ENCODE peak calls at places on chromosomes 1 and 21, in nine cellular contexts. T is GM23248, R is mesenchymal stem cell, U is ACHN, A is cardiac muscle cell, L is hippocampal formation, H is amygdala, Q is upper lobe of right lung, E is Daoy. I is an unnamed sample.

GRCh38 chr1:223140551-223140950 is 2.5 kb downstream of the TLR5 start:
- DNase-seq in A (no peak), H (no peak), R (no peak), Q (no peak), T (peak; percentile 6), E (no peak), L (no peak), U (no peak), I (no peak)

GRCh38 chr1:66696771-66697170 is 55.5 kb upstream of the DYNLT5 start:
- DNase-seq in E (no peak), U (no peak), L (no peak), R (no peak), A (no peak), H (no peak), Q (no peak), T (no peak), I (no peak)

GRCh38 chr1:53606197-53607095 is 132.5 kb downstream of the GLIS1 start:
- DNase-seq in R (no peak), U (no peak), L (no peak), T (no peak), E (no peak), Q (peak; percentile 55), H (no peak), A (no peak), I (no peak)

GRCh38 chr1:56626546-56626945 is 18.6 kb upstream of the PRKAA2 start:
- DNase-seq in L (no peak), E (no peak), T (peak; percentile 65), U (no peak), H (no peak), Q (no peak), A (no peak), R (peak; percentile 12), I (no peak)

GRCh38 chr1:95006681-95007080 is 66.1 kb downstream of the ALG14 start:
- DNase-seq in E (no peak), L (no peak), T (no peak), U (no peak), A (peak; percentile 50), H (no peak), Q (no peak), R (no peak), I (no peak)

GRCh38 chr1:121483961-121484424 is 299.2 kb downstream of the SRGAP2C start:
- DNase-seq in R (peak; percentile 85), Q (no peak), L (no peak), H (no peak), E (peak; percentile 26), T (peak; percentile 81), A (peak; percentile 87), U (peak; percentile 38), I (no peak)

GRCh38 chr1:25096307-25097150 is 135.8 kb downstream of the SYF2 start:
- DNase-seq in Q (no peak), R (no peak), L (no peak), A (no peak), E (no peak), H (no peak), U (no peak), T (no peak), I (no peak)

GRCh38 chr1:103220503-103221095 is 112.3 kb upstream of the COL11A1 start:
- DNase-seq in A (peak; percentile 1), E (no peak), U (no peak), H (no peak), L (no peak), T (peak; percentile 58), R (peak; percentile 87), Q (no peak), I (no peak)

GRCh38 chr21:38434913-38435533 is 63.3 kb downstream of the ERG start:
- DNase-seq in Q (no peak), U (no peak), L (no peak), R (peak; percentile 57), H (no peak), E (peak; percentile 92), A (peak; percentile 54), T (peak; percentile 83), I (no peak)

GRCh38 chr21:44428281-44428942 is 26.9 kb upstream of the LRRC3 start:
- DNase-seq in E (peak; percentile 52), L (no peak), R (peak; percentile 2), Q (peak; percentile 65), T (peak; percentile 38), A (no peak), U (peak; percentile 22), H (no peak), I (no peak)

GRCh38 chr1:39173995-39174380 is 30.5 kb upstream of the MACF1 start:
- DNase-seq in U (no peak), Q (no peak), E (no peak), L (no peak), R (no peak), A (no peak), T (no peak), H (no peak), I (no peak)

GRCh38 chr1:151406176-151406575 is 6.8 kb downstream of the PSMB4 start:
- DNase-seq in H (no peak), U (no peak), Q (no peak), A (no peak), E (no peak), R (no peak), L (peak; percentile 8), T (no peak), I (peak; percentile 11)

GRCh38 chr21:26115899-26116298 is 54.7 kb downstream of the APP start:
- DNase-seq in T (peak; percentile 83), A (peak; percentile 72), L (no peak), R (peak; percentile 68), H (no peak), E (no peak), Q (no peak), U (no peak), I (no peak)

GRCh38 chr1:5590717-5591116 is 401.5 kb downstream of the NPHP4 start:
- DNase-seq in H (no peak), Q (no peak), E (no peak), A (no peak), R (no peak), L (no peak), U (no peak), T (no peak), I (no peak)

GRCh38 chr21:16534408-16535099 is 804.8 kb downstream of the USP25 start:
- DNase-seq in Q (no peak), E (peak; percentile 9), H (peak; percentile 51), T (peak; percentile 76), L (peak; percentile 64), U (no peak), A (peak; percentile 96), R (no peak), I (peak; percentile 75)

GRCh38 chr1:160629286-160630210 is 17.3 kb downstream of the SLAMF1 start:
- DNase-seq in T (no peak), U (no peak), A (no peak), H (no peak), L (peak; percentile 11), E (no peak), R (no peak), Q (no peak), I (peak; percentile 15)

GRCh38 chr1:3124246-3124645 is 55.2 kb downstream of the PRDM16 start:
- DNase-seq in H (no peak), R (no peak), L (no peak), Q (no peak), A (no peak), U (no peak), E (no peak), T (no peak), I (no peak)

GRCh38 chr1:96634863-96635262 is 86.7 kb upstream of the PTBP2 start:
- DNase-seq in E (peak; percentile 37), U (no peak), Q (no peak), L (no peak), R (peak; percentile 15), T (no peak), A (no peak), H (no peak), I (no peak)

GRCh38 chr21:41232055-41232454 is 64.1 kb downstream of the BACE2 start:
- DNase-seq in Q (no peak), A (no peak), U (no peak), E (no peak), R (no peak), L (no peak), H (no peak), T (no peak), I (no peak)

GRCh38 chr1:54328117-54328636 is 78.0 kb downstream of the SSBP3 start:
- DNase-seq in T (no peak), R (peak; percentile 86), E (no peak), H (no peak), L (no peak), U (no peak), A (no peak), Q (no peak), I (no peak)

GRCh38 chr1:10430216-10431064 is at the start of gene CENPS:
- DNase-seq in Q (peak; percentile 96), E (peak; percentile 92), T (peak; percentile 96), L (peak; percentile 88), R (peak; percentile 93), A (peak; percentile 92), U (peak; percentile 89), H (peak; percentile 98), I (peak; percentile 89)

GRCh38 chr1:79587229-79587628 is 580.7 kb upstream of the ADGRL4 start:
- DNase-seq in R (no peak), T (peak; percentile 1), A (peak; percentile 34), L (no peak), Q (no peak), E (no peak), H (no peak), U (no peak), I (no peak)

GRCh38 chr1:223331301-223331700 is 32.7 kb downstream of the SUSD4 start:
- DNase-seq in E (no peak), L (no peak), U (no peak), R (no peak), T (no peak), H (no peak), A (no peak), Q (no peak), I (no peak)

GRCh38 chr1:6270432-6270831 is 9.5 kb upstream of the GPR153 start:
- DNase-seq in R (no peak), Q (no peak), L (no peak), A (no peak), E (no peak), H (no peak), U (no peak), T (no peak), I (no peak)

GRCh38 chr1:200528838-200529565 is 91.5 kb downstream of the KIF14 start:
- DNase-seq in R (no peak), L (no peak), T (no peak), E (no peak), A (no peak), H (no peak), U (no peak), Q (no peak), I (no peak)

GRCh38 chr21:39125752-39126485 is 57.3 kb downstream of the PSMG1 start:
- DNase-seq in H (no peak), E (peak; percentile 71), L (peak; percentile 21), R (peak; percentile 84), T (peak; percentile 84), Q (no peak), A (peak; percentile 83), U (peak; percentile 71), I (no peak)

GRCh38 chr1:161198206-161198876 is 513 bp downstream of the ADAMTS4 start:
- DNase-seq in E (peak; percentile 51), A (peak; percentile 57), Q (no peak), U (no peak), L (peak; percentile 68), R (no peak), T (peak; percentile 75), H (no peak), I (peak; percentile 51)

GRCh38 chr21:46006547-46007497 is 25.3 kb downstream of the COL6A1 start:
- DNase-seq in T (no peak), Q (no peak), U (no peak), A (no peak), R (no peak), E (no peak), L (no peak), H (no peak), I (no peak)

GRCh38 chr1:202291961-202292712 is 49.6 kb downstream of the UBE2T start:
- DNase-seq in Q (no peak), R (peak; percentile 37), E (peak; percentile 88), L (no peak), A (peak; percentile 91), H (no peak), U (peak; percentile 55), T (peak; percentile 92), I (no peak)

GRCh38 chr1:200905411-200906052 is 10.8 kb downstream of the INAVA start:
- DNase-seq in E (peak; percentile 68), R (peak; percentile 38), A (no peak), Q (no peak), H (no peak), L (no peak), T (peak; percentile 20), U (peak; percentile 27), I (no peak)

GRCh38 chr1:165490175-165490574 is 45.2 kb upstream of the RXRG start:
- DNase-seq in T (no peak), L (no peak), E (no peak), R (no peak), U (no peak), Q (no peak), A (no peak), H (no peak), I (no peak)